ENCODE peak calls at places on chromosomes 6 and 20, in eight cellular contexts. E, P, K, I, D, Z, S and H are unnamed samples.
A peak's percentile ranks its signal among the peaks of the same experiment; 100 is the strongest.

GRCh38 chr6:113833537-113833936 is 23.6 kb upstream of the MARCKS start:
- DNase-seq in E (no peak), K (no peak), Z (peak; percentile 67), I (no peak), P (no peak), D (no peak), S (no peak), H (no peak)

GRCh38 chr20:53996584-53997486 is 73.6 kb downstream of the BCAS1 start:
- DNase-seq in K (no peak), I (no peak), E (no peak), D (no peak), S (no peak), Z (no peak), P (no peak), H (no peak)

GRCh38 chr20:59765599-59766177 is 161.3 kb downstream of the PHACTR3 start:
- DNase-seq in E (peak; percentile 58), P (no peak), Z (no peak), D (peak; percentile 40), I (no peak), K (no peak), S (no peak), H (no peak)

GRCh38 chr6:11309947-11310665 is 77.6 kb upstream of the NEDD9 start:
- DNase-seq in I (peak; percentile 31), K (no peak), S (no peak), P (no peak), Z (no peak), D (no peak), E (peak; percentile 61), H (no peak)

GRCh38 chr6:135256866-135257265 is 75.8 kb downstream of the MYB start:
- DNase-seq in D (no peak), I (no peak), P (no peak), Z (no peak), S (no peak), K (no peak), E (no peak), H (no peak)

GRCh38 chr20:49171928-49172327 is 16.2 kb downstream of the STAU1 start:
- DNase-seq in K (no peak), P (no peak), E (no peak), Z (no peak), D (no peak), S (no peak), I (no peak), H (no peak)

GRCh38 chr20:46631212-46631869 is 19.9 kb downstream of the SLC13A3 start:
- DNase-seq in S (no peak), I (peak; percentile 17), P (peak; percentile 38), Z (peak; percentile 8), D (no peak), K (no peak), E (no peak), H (peak; percentile 48)

GRCh38 chr6:166556871-166557322 is 29.6 kb downstream of the RAMACL start:
- DNase-seq in Z (peak; percentile 98), S (no peak), K (peak; percentile 88), I (peak; percentile 52), P (peak; percentile 95), D (no peak), E (no peak), H (peak; percentile 100)

GRCh38 chr20:63536241-63536977 is 767 bp downstream of the PTK6 start:
- DNase-seq in I (peak; percentile 56), E (no peak), D (no peak), P (peak; percentile 71), K (no peak), Z (peak; percentile 26), S (no peak), H (no peak)

GRCh38 chr20:830011-830521 is 3.4 kb upstream of the FAM110A start:
- DNase-seq in S (no peak), E (no peak), P (no peak), I (no peak), Z (peak; percentile 43), K (no peak), D (no peak), H (no peak)

GRCh38 chr6:20817806-20818320 is 283.6 kb downstream of the CDKAL1 start:
- DNase-seq in S (no peak), D (no peak), E (no peak), Z (no peak), I (no peak), K (no peak), P (no peak), H (no peak)

GRCh38 chr6:133487174-133487573 is 246.0 kb downstream of the EYA4 start:
- DNase-seq in P (no peak), E (no peak), I (no peak), K (no peak), S (no peak), D (no peak), Z (no peak), H (no peak)

GRCh38 chr6:6712258-6712978 is 123.9 kb downstream of the LY86 start:
- DNase-seq in D (no peak), P (peak; percentile 72), K (peak; percentile 50), E (no peak), Z (peak; percentile 62), I (peak; percentile 83), S (no peak), H (no peak)

GRCh38 chr20:5786930-5787826 is 37.0 kb downstream of the SHLD1 start:
- DNase-seq in Z (peak; percentile 86), E (no peak), S (no peak), I (peak; percentile 57), D (no peak), K (no peak), P (no peak), H (peak; percentile 71)

GRCh38 chr6:121435444-121436069 is at the start of gene GJA1:
- DNase-seq in K (peak; percentile 50), S (no peak), P (no peak), E (peak; percentile 82), D (peak; percentile 42), I (peak; percentile 79), Z (peak; percentile 85), H (peak; percentile 81)

GRCh38 chr6:30931959-30932645 is at the start of gene SFTA2:
- DNase-seq in Z (no peak), D (no peak), S (no peak), I (no peak), E (no peak), K (no peak), P (no peak), H (no peak)

GRCh38 chr20:2820084-2820895 is 4.1 kb downstream of the TMEM239 start:
- DNase-seq in D (no peak), Z (peak; percentile 91), P (no peak), S (no peak), E (peak; percentile 68), K (peak; percentile 28), I (no peak), H (no peak)

GRCh38 chr20:19026901-19027644 is 185.4 kb upstream of the SLC24A3 start:
- DNase-seq in D (no peak), Z (no peak), K (no peak), E (peak; percentile 60), P (no peak), I (no peak), S (no peak), H (no peak)

GRCh38 chr6:160198577-160199211 is 59.9 kb downstream of the SLC22A2 start:
- DNase-seq in K (no peak), P (no peak), Z (no peak), D (no peak), S (no peak), E (no peak), I (peak; percentile 30), H (no peak)

GRCh38 chr6:151911401-151911800 is 103.9 kb downstream of the ESR1 start:
- DNase-seq in I (no peak), D (no peak), E (no peak), Z (no peak), S (no peak), P (no peak), K (no peak), H (no peak)

GRCh38 chr6:160978141-160978926 is 13.2 kb upstream of the MAP3K4 start:
- DNase-seq in K (peak; percentile 37), Z (peak; percentile 42), S (no peak), P (no peak), E (no peak), I (no peak), D (no peak), H (no peak)

GRCh38 chr6:53325785-53326184 is 23.0 kb downstream of the ELOVL5 start:
- DNase-seq in K (no peak), S (no peak), E (no peak), P (no peak), I (no peak), D (no peak), Z (no peak), H (no peak)
- TF ChIP-seq CTCF in K (no peak), S (no peak), E (no peak), P (no peak), I (no peak), D (no peak), Z (no peak), H (no peak)

DNA sequence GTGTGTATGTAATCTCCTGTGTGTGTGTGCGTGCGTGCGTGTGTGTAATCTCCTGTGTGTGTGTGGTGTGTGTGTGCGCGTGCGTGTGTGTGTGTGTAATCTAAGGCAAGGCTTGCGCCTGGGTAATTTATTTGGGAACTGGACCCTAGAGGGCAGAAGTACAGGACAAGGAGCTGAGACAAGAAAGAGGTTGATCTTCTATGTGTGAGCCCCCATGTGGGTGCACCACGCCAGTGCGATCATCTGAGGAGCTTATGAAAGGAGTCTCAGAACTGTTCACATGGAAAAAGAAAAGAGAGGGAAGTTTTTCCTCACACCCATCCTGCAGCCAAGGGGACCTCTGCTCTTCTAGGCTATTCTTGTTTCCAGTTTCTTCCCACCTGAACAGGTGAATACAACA is 220.1 kb upstream of the GGTLC1 start:
- DNase-seq in E (peak; percentile 65), D (no peak), S (no peak), I (peak; percentile 53), K (no peak), P (no peak), Z (no peak), H (no peak)
- TF ChIP-seq CTCF in E (peak; percentile 64), D (peak; percentile 30), S (no peak), I (peak; percentile 19), K (no peak), P (no peak), Z (no peak), H (no peak)

DNA sequence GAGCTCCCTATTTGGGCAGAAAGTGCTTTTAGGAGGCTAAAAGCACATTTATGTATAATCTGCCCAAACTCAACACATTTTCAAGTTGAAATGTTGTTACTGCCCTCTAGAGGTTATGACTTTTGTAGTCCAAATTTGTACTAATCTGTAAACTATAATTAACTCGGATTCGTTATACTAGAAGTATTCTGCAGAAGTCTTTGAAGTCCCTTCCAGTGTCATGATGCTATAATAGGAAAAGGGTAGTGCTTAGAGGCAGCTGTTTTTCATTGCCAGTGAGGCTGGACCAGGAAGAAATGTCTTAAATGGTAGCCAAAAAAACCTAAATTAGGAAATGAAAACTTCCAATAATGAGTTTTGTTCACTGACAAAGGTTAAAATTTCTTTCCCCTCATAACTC is 44.8 kb upstream of the EMILIN3 start:
- DNase-seq in I (peak; percentile 17), Z (peak; percentile 64), K (no peak), E (no peak), S (no peak), P (no peak), D (no peak), H (no peak)
- TF ChIP-seq CTCF in I (peak; percentile 56), Z (peak; percentile 32), K (peak; percentile 19), E (peak; percentile 50), S (peak; percentile 50), P (peak; percentile 29), D (peak; percentile 53), H (peak; percentile 46)

DNA sequence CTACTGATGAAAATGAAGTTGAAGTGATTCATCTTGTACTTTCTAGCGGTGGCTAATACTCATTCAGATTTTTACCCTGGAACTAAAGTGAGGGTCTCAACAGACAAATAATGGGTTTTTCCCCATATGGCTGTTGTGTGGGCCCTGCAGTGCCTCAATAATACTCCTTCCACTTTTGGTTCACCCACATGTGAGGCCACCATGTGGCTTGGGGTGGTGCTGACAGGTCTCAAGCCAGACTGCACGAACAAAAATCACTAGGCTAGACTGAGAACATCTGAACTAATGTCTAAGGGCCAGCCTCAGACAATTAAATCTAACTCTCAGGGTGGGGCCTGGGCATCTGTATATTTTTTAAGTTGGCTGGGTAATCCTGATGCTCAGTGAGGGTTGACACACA is 7.9 kb upstream of the COL12A1 start:
- DNase-seq in E (no peak), I (no peak), P (no peak), K (no peak), D (no peak), S (no peak), Z (no peak), H (no peak)
- TF ChIP-seq CTCF in E (no peak), I (no peak), P (no peak), K (no peak), D (no peak), S (no peak), Z (no peak), H (peak; percentile 8)